ENCODE peak calls at places on chromosome 7, in six cellular contexts. N is adrenal gland, F is uterus, A is PC-3, O is transverse colon, V is GM12864. W is an unnamed sample.
A peak's percentile ranks its signal among the peaks of the same experiment; 100 is the strongest.

GRCh38 chr7:139648941-139649425 is 125.5 kb downstream of the CLEC2L start:
- DNase-seq in F (no peak), A (no peak), N (peak; percentile 29), O (peak; percentile 64), V (peak; percentile 64), W (peak; percentile 92)

GRCh38 chr7:157827045-157827862 is 490.4 kb downstream of the DNAJB6 start:
- DNase-seq in A (no peak), F (no peak), V (no peak), N (no peak), O (no peak), W (no peak)

GRCh38 chr7:8063706-8064297 is 95.2 kb downstream of the GLCCI1 start:
- DNase-seq in F (no peak), A (no peak), N (no peak), O (no peak), V (no peak), W (no peak)

GRCh38 chr7:76063525-76063924 is 15.6 kb downstream of the MDH2 start:
- DNase-seq in V (no peak), F (no peak), N (peak; percentile 78), A (no peak), O (peak; percentile 85), W (no peak)

GRCh38 chr7:55177068-55177530 is 158.3 kb downstream of the EGFR start:
- DNase-seq in V (no peak), A (no peak), O (no peak), F (no peak), N (no peak), W (no peak)

GRCh38 chr7:20323587-20323986 is 7.1 kb upstream of the ITGB8 start:
- DNase-seq in A (no peak), O (no peak), F (no peak), N (no peak), V (no peak), W (no peak)

GRCh38 chr7:156124356-156124755 is 312.1 kb upstream of the SHH start:
- DNase-seq in V (no peak), O (no peak), A (no peak), F (no peak), N (no peak), W (no peak)

GRCh38 chr7:87220734-87221215 is 1.2 kb upstream of the TMEM243 start:
- DNase-seq in V (no peak), N (peak; percentile 26), O (peak; percentile 28), F (no peak), A (peak; percentile 51), W (peak; percentile 22)

GRCh38 chr7:46932656-46933424 is 649.1 kb downstream of the TNS3 start:
- DNase-seq in V (no peak), N (peak; percentile 85), F (peak; percentile 61), O (no peak), A (peak; percentile 52), W (no peak)

DNA sequence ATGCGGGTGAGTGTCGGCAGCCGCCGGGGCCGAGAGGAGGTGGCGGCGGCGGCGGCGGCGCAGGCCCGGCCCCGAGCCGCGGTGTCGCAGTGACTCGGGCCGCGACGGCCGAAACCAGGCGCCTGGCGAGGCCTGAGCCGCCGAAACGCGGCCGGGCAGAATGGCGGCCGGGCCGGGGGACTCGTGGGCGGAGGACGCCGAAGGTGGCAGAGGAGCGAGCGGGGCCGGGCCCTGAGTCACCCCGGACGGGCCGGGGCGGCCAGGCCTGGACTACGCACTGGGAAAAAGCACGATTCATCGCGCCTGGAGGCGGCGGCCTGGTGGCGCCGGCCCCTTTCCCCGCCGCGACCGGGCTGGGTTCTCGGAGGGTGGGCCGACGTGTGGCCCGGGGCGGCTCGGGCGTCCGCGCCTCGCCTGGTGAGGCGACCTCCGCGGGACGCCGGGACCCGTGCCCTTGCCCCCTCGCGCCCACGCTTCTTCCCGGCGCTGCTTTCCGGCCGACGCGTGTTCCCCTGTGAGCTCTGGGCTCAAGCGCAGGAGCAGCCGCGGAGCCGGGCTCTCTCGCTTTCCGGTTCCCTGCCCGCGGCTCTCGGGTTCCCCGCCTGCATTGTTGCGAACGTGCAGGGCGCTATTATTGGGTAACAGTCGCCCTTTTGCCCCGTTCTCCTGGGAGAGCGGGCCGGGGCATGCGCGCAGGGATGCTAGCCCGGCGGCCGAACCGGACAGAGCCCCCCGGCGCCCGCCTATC is 495 bp downstream of the CUL1 start:
- DNase-seq in V (no peak), O (peak; percentile 51), N (peak; percentile 67), A (peak; percentile 45), F (peak; percentile 60), W (peak; percentile 76)
- H3K4me3 ChIP-seq in V (peak overlapping the region; percentile 93), O (peak overlapping the region; percentile 98), N (peak overlapping the region; percentile 50), A (peak overlapping the region; percentile 81), F (peak overlapping the region; percentile 84), W (peak overlapping the region; percentile 74)

GRCh38 chr7:151245360-151246160 is 2.9 kb downstream of the SMARCD3 start:
- DNase-seq in A (peak; percentile 30), N (peak; percentile 57), O (peak; percentile 47), F (peak; percentile 55), V (no peak), W (peak; percentile 44)
- TF ChIP-seq CTCF in A (peak; percentile 45), N (peak; percentile 45), O (peak; percentile 81), F (peak; percentile 62), V (peak; percentile 49), W (peak; percentile 60)

GRCh38 chr7:38844952-38845563 is 63.9 kb downstream of the VPS41 start:
- DNase-seq in F (no peak), O (no peak), A (no peak), N (no peak), V (no peak), W (no peak)

GRCh38 chr7:38834357-38834756 is 74.6 kb downstream of the VPS41 start:
- DNase-seq in V (no peak), A (no peak), O (no peak), N (no peak), F (no peak), W (no peak)

GRCh38 chr7:38840736-38841460 is 68.1 kb downstream of the VPS41 start:
- DNase-seq in V (no peak), N (no peak), O (no peak), A (peak; percentile 44), F (no peak), W (peak; percentile 16)

GRCh38 chr7:38838992-38839391 is 70.0 kb downstream of the VPS41 start:
- DNase-seq in F (no peak), N (no peak), V (no peak), A (no peak), O (no peak), W (no peak)

DNA sequence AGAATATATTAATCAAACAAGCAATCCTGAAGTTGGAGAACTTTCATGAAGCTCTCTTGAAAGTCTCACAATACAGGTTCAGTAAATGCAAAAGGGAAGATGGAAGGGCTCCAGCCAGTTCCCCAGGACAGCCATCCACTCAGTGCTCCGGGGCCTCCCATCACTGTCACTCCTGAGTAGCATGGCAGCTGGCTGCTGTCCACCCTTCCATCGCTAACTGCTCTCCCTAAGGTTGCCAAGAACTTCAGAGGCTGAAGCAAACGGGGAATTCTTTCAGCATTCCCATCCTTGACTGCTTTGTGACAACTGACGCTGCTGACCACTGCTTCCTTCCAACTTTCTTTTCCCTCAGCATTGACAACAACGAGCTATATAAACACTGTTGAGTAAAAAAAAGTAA is 69.1 kb downstream of the VPS41 start:
- DNase-seq in V (no peak), A (no peak), F (no peak), O (no peak), N (no peak), W (no peak)
- H3K4me3 ChIP-seq in V (no peak overlapping the region), A (no peak overlapping the region), F (no peak overlapping the region), O (no peak overlapping the region), N (no peak overlapping the region), W (no peak overlapping the region)

DNA sequence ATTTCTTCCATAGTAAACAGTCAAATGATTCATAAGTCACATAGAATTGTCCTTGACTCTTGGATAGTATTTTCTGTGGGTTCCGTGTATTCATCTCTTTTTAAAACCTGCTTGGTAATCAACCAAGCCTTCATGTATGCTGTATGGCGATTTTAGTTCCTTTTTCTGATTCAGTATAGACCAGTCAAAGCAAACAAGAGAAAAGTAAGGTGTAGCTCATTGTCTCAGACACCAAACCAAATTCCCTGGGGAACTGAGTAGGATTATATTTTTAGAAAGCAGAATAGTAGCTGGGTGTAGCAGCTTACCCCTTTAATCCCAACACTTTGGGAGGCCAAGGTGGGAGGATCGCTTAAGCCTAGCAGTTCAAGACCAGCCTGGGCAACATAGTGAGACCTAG is 240.5 kb downstream of the BBS9 start:
- DNase-seq in A (no peak), V (no peak), O (no peak), F (no peak), N (no peak), W (no peak)
- TF ChIP-seq CTCF in A (no peak), V (no peak), O (no peak), F (no peak), N (no peak), W (no peak)

W was measured in GM12865.